ENCODE peak calls at places on chromosome 20, in ten cellular contexts. I is glutamatergic neuron, K is GM12878, L is AG04449, B is K562, M is stomach, T is ascending aorta, E is esophagus squamous epithelium, Q is RWPE1, S is kidney. N is an unnamed sample.

GRCh38 chr20:33130553-33130952 is 37.4 kb upstream of the BPIFA2 start:
- DNase-seq in I (no peak), K (no peak), L (peak; percentile 56), B (no peak), M (peak; percentile 66), T (no peak), E (no peak), Q (no peak), S (no peak), N (peak; percentile 80)

GRCh38 chr20:25623225-25623735 is 534 bp downstream of the NANP start:
- DNase-seq in I (peak; percentile 49), K (peak; percentile 5), L (no peak), B (peak; percentile 33), M (peak; percentile 39), T (no peak), E (no peak), Q (peak; percentile 21), S (peak; percentile 80), N (no peak)

GRCh38 chr20:313948-314347 is 11.4 kb upstream of the SOX12 start:
- DNase-seq in I (no peak), K (no peak), L (no peak), B (no peak), M (no peak), T (no peak), E (no peak), Q (peak; percentile 82), S (no peak), N (no peak)

GRCh38 chr20:58712823-58713731 is 20.5 kb downstream of the NPEPL1 start:
- DNase-seq in I (no peak), K (no peak), L (no peak), B (no peak), M (peak; percentile 14), T (no peak), E (no peak), Q (no peak), S (peak; percentile 56), N (no peak)

GRCh38 chr20:4471221-4471620 is 250.5 kb upstream of the PRND start:
- DNase-seq in I (no peak), K (no peak), L (peak; percentile 36), B (no peak), M (no peak), T (no peak), E (no peak), Q (no peak), S (no peak), N (peak; percentile 67)

GRCh38 chr20:3712279-3712873 is at the start of gene SIGLEC1:
- DNase-seq in I (no peak), K (no peak), L (no peak), B (no peak), M (peak; percentile 34), T (peak; percentile 46), E (no peak), Q (no peak), S (peak; percentile 75), N (no peak)

GRCh38 chr20:16469395-16469905 is 103.8 kb downstream of the KIF16B start:
- DNase-seq in I (no peak), K (no peak), L (no peak), B (no peak), M (no peak), T (no peak), E (no peak), Q (no peak), S (no peak), N (no peak)

GRCh38 chr20:5531318-5532081 is 214.7 kb upstream of the PROKR2 start:
- DNase-seq in I (no peak), K (no peak), L (no peak), B (no peak), M (no peak), T (no peak), E (no peak), Q (no peak), S (no peak), N (no peak)

GRCh38 chr20:33076662-33077398 is 2.6 kb upstream of the BPIFB4 start:
- DNase-seq in I (no peak), K (no peak), L (no peak), B (no peak), M (no peak), T (no peak), E (no peak), Q (peak; percentile 56), S (peak; percentile 41), N (no peak)

GRCh38 chr20:47146703-47147102 is 209.8 kb downstream of the ZMYND8 start:
- DNase-seq in I (no peak), K (no peak), L (no peak), B (no peak), M (no peak), T (no peak), E (no peak), Q (no peak), S (no peak), N (peak; percentile 59)

GRCh38 chr20:62361799-62362589 is 5.1 kb downstream of the LAMA5 start:
- DNase-seq in I (no peak), K (no peak), L (no peak), B (no peak), M (no peak), T (no peak), E (no peak), Q (peak; percentile 84), S (peak; percentile 91), N (no peak)

GRCh38 chr20:62364911-62365736 is 2.0 kb downstream of the LAMA5 start:
- DNase-seq in I (peak; percentile 28), K (no peak), L (no peak), B (no peak), M (peak; percentile 56), T (peak; percentile 72), E (no peak), Q (no peak), S (peak; percentile 80), N (no peak)

GRCh38 chr20:62362590-62362940 is 4.5 kb downstream of the LAMA5 start:
- DNase-seq in I (peak; percentile 20), K (no peak), L (no peak), B (no peak), M (no peak), T (no peak), E (no peak), Q (no peak), S (no peak), N (no peak)

GRCh38 chr20:62363920-62364851 is 2.9 kb downstream of the LAMA5 start:
- DNase-seq in I (peak; percentile 67), K (no peak), L (no peak), B (peak; percentile 50), M (no peak), T (no peak), E (no peak), Q (no peak), S (peak; percentile 79), N (no peak)

DNA sequence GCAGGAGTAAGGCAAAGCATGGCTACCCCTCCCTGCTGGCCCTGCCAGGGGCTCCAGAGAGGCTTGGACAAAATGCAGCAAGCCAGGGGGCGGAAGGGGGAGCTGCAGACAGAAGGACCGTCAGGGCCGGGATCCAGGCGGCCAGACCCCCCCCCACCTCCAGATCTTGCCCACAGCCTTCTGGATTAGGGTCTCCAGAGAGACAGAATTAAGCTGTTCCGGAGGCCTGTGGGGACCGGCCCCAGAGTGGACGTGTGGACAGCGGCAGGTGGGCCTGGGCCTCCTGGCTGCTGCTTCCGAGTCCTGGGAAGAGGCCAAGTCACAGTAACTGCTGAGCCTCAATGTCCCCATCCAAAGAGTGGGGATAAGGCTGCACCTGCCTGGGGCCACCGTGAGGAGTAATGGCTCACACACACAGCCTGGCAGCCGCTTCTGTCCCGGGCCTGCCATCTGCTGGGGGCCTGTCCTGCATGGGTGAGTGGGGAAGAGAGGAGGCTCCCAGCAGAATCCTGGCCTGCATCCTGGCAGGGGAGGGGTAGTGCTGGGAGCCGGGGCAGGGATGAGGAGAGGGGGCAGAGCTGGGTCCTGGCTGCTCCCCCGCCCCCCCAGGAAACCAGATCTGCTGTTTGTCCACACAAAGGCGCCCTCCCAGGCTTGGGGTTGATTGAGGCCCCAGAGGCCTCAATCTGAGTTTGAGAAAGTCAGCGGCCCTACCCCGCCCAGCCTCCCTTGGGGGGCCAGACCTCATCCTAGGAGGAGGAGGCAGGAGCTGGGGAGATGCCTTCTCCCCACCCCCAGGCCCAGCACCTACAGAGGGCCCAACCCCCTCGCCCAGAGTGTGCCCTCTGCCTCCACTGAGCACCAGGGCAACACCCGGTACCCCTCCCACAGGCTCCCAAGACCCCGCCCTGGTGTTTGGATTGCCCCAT is 3.9 kb downstream of the LAMA5 start:
- DNase-seq in I (peak; percentile 45), K (no peak), L (no peak), B (no peak), M (no peak), T (no peak), E (no peak), Q (no peak), S (peak; percentile 74), N (no peak)
- TF ChIP-seq CTCF in I (no peak), K (no peak), L (no peak), B (no peak), M (no peak), T (no peak), E (no peak), Q (no peak), S (no peak), N (no peak)

GRCh38 chr20:40682104-40683045 is 6.7 kb downstream of the MAFB start:
- DNase-seq in I (no peak), K (no peak), L (no peak), B (no peak), M (no peak), T (no peak), E (no peak), Q (no peak), S (peak; percentile 76), N (no peak)
- TF ChIP-seq CTCF in I (no peak), K (no peak), L (no peak), B (no peak), M (no peak), T (no peak), E (no peak), Q (no peak), S (no peak), N (no peak)

DNA sequence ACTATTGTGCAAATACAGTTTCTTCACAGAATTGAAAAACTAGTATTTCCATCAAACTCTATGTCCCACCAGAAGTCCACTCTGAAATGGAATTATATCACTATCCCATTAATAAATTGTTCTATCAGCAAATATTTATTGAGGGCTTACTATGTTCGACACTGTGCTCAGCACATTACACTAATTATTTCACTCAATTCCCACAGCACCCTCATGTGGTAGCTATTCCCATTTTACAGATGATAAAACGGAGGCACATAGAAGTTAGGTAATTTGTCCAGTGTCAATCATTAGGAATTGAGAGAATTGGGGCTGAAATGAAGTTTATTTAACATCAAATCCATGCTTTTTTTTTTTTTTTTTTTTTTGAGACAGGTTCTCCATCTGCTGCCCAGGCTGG is 52.5 kb downstream of the MKKS start:
- DNase-seq in I (no peak), K (no peak), L (no peak), B (no peak), M (no peak), T (no peak), E (no peak), Q (no peak), S (no peak), N (no peak)
- TF ChIP-seq CTCF in I (no peak), K (peak; percentile 19), L (no peak), B (no peak), M (no peak), T (peak; percentile 10), E (peak; percentile 13), Q (no peak), S (no peak), N (peak; percentile 16)

DNA sequence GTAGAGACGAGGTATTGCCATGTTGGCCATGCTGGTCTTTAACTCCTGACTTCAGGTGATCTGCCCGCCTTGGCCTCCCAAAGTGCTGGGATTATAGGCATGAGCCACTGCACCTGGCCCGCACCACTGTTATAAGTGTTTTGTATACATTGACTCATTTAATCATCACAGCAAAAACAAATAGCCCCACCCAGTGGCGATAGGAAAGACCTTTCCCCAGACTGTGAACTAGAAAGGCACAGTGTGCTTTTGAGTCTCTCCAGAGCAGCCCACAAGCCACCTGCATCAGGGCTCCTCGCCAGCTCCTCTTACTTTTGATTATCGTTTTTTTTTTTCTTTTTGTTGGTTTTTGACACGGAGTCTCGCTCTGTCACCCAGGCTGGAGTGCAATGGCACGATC is 27.9 kb upstream of the ZFP64 start:
- DNase-seq in I (no peak), K (no peak), L (no peak), B (no peak), M (peak; percentile 31), T (no peak), E (no peak), Q (peak; percentile 40), S (no peak), N (no peak)
- TF ChIP-seq CTCF in I (no peak), K (no peak), L (no peak), B (no peak), M (no peak), T (no peak), E (peak; percentile 25), Q (no peak), S (no peak), N (peak; percentile 4)

N was measured in AG09309.